ENCODE peak calls at places on chromosome 20, in seven cellular contexts. One of them, this sample, is unnamed.
A peak's percentile ranks its signal among the peaks of the same experiment; 100 is the strongest.

GRCh38 chr20:11103866-11104265 is 430.1 kb upstream of the JAG1 start:
- DNase-seq in uterus: no peak
- DNase-seq in Peyer's patch: no peak
- DNase-seq in heart left ventricle: no peak
- DNase-seq in H1: no peak
- DNase-seq in body of pancreas: no peak
- DNase-seq in A549: no peak
- DNase-seq in this sample: no peak

GRCh38 chr20:57211949-57212889 is 54.2 kb downstream of the BMP7 start:
- DNase-seq in uterus: peak; percentile 68
- DNase-seq in Peyer's patch: no peak
- DNase-seq in heart left ventricle: peak; percentile 59
- DNase-seq in H1: peak; percentile 75
- DNase-seq in body of pancreas: peak; percentile 78
- DNase-seq in A549: peak; percentile 89
- DNase-seq in this sample: peak; percentile 56

GRCh38 chr20:21505810-21506530 is 7.9 kb downstream of the NKX2-2 start:
- DNase-seq in uterus: no peak
- DNase-seq in Peyer's patch: no peak
- DNase-seq in heart left ventricle: no peak
- DNase-seq in H1: peak; percentile 90
- DNase-seq in body of pancreas: peak; percentile 34
- DNase-seq in A549: peak; percentile 80
- DNase-seq in this sample: peak; percentile 36

GRCh38 chr20:24819331-24819965 is 129.6 kb upstream of the CST7 start:
- DNase-seq in uterus: no peak
- DNase-seq in Peyer's patch: no peak
- DNase-seq in heart left ventricle: no peak
- DNase-seq in H1: no peak
- DNase-seq in body of pancreas: no peak
- DNase-seq in A549: no peak
- DNase-seq in this sample: no peak

GRCh38 chr20:25538838-25539665 is 46.3 kb downstream of the NINL start:
- DNase-seq in uterus: no peak
- DNase-seq in Peyer's patch: no peak
- DNase-seq in heart left ventricle: no peak
- DNase-seq in H1: no peak
- DNase-seq in body of pancreas: peak; percentile 24
- DNase-seq in A549: no peak
- DNase-seq in this sample: no peak

GRCh38 chr20:63740501-63741353 is 1.2 kb downstream of the SLC2A4RG start:
- DNase-seq in uterus: peak; percentile 98
- DNase-seq in Peyer's patch: peak; percentile 51
- DNase-seq in heart left ventricle: peak; percentile 93
- DNase-seq in H1: peak; percentile 86
- DNase-seq in body of pancreas: peak; percentile 94
- DNase-seq in A549: peak; percentile 94
- DNase-seq in this sample: peak; percentile 99

GRCh38 chr20:17845701-17846475 is 122.7 kb downstream of the SNX5 start:
- DNase-seq in uterus: no peak
- DNase-seq in Peyer's patch: no peak
- DNase-seq in heart left ventricle: no peak
- DNase-seq in H1: no peak
- DNase-seq in body of pancreas: no peak
- DNase-seq in A549: no peak
- DNase-seq in this sample: no peak

GRCh38 chr20:44460795-44461141 is 14.9 kb upstream of the TTPAL start:
- DNase-seq in uterus: no peak
- DNase-seq in Peyer's patch: no peak
- DNase-seq in heart left ventricle: no peak
- DNase-seq in H1: no peak
- DNase-seq in body of pancreas: peak; percentile 22
- DNase-seq in A549: peak; percentile 49
- DNase-seq in this sample: no peak

GRCh38 chr20:63183422-63184146 is 32.3 kb downstream of the YTHDF1 start:
- DNase-seq in uterus: no peak
- DNase-seq in Peyer's patch: peak; percentile 22
- DNase-seq in heart left ventricle: no peak
- DNase-seq in H1: peak; percentile 92
- DNase-seq in body of pancreas: peak; percentile 32
- DNase-seq in A549: peak; percentile 61
- DNase-seq in this sample: no peak

DNA sequence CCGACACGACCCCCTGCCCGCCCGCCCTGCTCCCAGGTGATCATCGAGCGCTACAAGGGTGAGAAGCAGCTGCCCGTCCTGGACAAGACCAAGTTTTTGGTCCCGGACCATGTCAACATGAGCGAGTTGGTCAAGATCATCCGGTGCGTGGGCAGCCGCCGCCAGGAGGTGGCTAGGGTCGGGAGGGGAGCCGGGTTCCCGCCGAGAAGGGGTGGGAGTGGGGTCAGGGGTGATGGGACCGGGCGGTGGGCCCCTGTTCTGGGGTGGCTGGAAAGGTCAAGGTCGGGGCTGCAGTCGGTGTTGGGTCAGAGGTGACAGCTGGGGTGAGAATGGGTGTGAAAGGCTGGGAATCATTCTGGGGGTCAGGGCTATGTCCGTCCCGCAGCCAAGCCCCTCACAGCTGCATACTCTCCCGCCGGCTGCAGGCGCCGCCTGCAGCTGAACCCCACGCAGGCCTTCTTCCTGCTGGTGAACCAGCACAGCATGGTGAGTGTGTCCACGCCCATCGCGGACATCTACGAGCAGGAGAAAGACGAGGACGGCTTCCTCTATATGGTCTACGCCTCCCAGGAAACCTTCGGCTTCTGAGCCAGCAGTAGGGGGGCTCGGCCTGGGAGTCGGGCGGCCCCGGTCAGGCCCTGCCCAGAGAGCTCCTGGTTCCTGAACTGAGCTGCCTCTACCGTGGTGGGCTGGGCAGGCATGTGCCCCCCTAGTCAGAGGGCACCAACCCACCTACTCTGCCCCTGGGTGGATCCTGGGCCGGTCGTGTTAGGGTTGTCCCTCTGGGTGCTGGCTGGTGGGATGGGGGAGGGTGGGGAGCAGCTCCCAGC is 1.0 kb downstream of the MAP1LC3A start:
- DNase-seq in uterus: peak; percentile 41
- DNase-seq in Peyer's patch: peak; percentile 32
- DNase-seq in heart left ventricle: peak; percentile 30
- DNase-seq in H1: no peak
- DNase-seq in body of pancreas: peak; percentile 25
- DNase-seq in A549: no peak
- DNase-seq in this sample: peak; percentile 64
- H3K4me3 ChIP-seq in uterus: peak overlapping the region; percentile 59
- H3K4me3 ChIP-seq in Peyer's patch: peak overlapping the region; percentile 67
- H3K4me3 ChIP-seq in heart left ventricle: peak overlapping the region; percentile 86
- H3K4me3 ChIP-seq in H1: no peak overlapping the region
- H3K4me3 ChIP-seq in body of pancreas: peak overlapping the region; percentile 53
- H3K4me3 ChIP-seq in A549: peak overlapping the region; percentile 67
- H3K4me3 ChIP-seq in this sample: peak overlapping the region; percentile 98

GRCh38 chr20:19233025-19233794 is 20.8 kb downstream of the SLC24A3 start:
- DNase-seq in uterus: peak; percentile 77
- DNase-seq in Peyer's patch: no peak
- DNase-seq in heart left ventricle: no peak
- DNase-seq in H1: no peak
- DNase-seq in body of pancreas: no peak
- DNase-seq in A549: no peak
- DNase-seq in this sample: peak; percentile 56
- TF ChIP-seq POLR2A in uterus: no peak
- TF ChIP-seq POLR2A in Peyer's patch: no peak
- TF ChIP-seq POLR2A in heart left ventricle: no peak
- TF ChIP-seq POLR2A in H1: no peak
- TF ChIP-seq POLR2A in body of pancreas: no peak
- TF ChIP-seq POLR2A in A549: no peak
- TF ChIP-seq POLR2A in this sample: peak; percentile 46

DNA sequence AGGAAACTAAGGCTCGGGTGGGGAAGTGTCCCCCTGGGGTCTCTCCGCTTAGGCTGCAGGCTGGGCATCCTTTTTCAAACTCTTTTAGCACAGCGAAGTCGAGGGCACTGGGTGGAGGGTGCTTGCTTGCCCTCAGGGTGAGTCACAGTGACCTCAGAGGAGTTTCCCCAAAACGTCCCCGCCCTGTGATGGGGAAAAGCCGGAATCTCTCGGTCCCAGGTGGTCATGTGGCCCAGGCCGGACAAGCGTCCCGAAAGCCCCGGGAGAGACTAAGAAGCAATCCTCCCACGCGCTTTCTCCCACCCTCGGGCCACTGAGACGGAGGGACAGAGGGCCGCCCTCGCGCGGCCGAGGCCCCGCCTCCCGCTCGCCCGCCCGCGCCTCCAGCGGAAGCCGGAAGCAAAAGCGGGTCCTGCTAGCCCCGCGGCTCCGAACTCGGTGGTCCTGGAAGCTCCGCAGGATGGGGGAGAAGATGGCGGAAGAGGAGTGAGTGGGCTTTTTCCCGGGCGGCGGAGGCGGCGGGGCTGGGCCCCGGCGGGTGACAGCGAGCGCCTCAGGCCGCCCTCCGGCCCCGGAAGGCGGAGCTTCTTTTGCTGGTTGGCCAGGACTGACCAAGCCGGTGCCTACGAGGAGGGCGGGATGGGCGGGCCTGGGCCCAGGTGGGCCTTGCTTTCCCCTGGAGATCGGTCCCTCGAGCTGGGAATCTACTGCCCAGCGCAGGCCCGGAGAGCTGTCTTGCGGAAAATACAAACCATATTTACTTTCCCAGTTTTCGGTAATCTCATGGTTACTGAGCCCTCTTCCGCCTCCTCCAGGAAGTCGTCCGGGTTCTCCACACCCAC is at the start of gene SLC9A8:
- DNase-seq in uterus: peak; percentile 88
- DNase-seq in Peyer's patch: peak; percentile 79
- DNase-seq in heart left ventricle: peak; percentile 90
- DNase-seq in H1: peak; percentile 87
- DNase-seq in body of pancreas: peak; percentile 91
- DNase-seq in A549: peak; percentile 83
- DNase-seq in this sample: peak; percentile 87
- TF ChIP-seq CTCF in uterus: peak; percentile 39
- TF ChIP-seq CTCF in Peyer's patch: peak; percentile 10
- TF ChIP-seq CTCF in heart left ventricle: peak; percentile 63
- TF ChIP-seq CTCF in H1: peak; percentile 36
- TF ChIP-seq CTCF in body of pancreas: peak; percentile 49
- TF ChIP-seq CTCF in A549: no peak
- TF ChIP-seq CTCF in this sample: no peak

DNA sequence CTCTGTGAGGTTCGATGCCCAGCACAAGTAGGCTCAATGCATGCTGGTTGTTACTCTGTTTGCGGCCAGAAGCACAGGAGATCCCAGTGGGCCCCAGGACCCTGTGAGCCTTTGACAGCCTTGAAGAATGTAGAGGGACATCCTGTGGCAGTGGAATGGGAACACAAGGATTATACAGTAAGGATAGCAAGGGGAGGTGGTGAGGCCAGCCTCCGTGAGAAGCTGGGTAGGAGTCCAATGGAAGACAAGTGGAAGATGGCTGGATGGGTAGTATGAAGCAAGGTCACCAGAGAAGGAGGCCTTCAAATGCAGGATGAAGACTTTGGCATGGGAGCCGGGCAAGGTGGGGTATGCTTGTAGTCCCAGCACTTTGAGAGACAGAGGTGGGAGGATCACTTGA is 622.9 kb upstream of the CDH4 start:
- DNase-seq in uterus: no peak
- DNase-seq in Peyer's patch: no peak
- DNase-seq in heart left ventricle: no peak
- DNase-seq in H1: no peak
- DNase-seq in body of pancreas: no peak
- DNase-seq in A549: no peak
- DNase-seq in this sample: no peak
- H3K4me3 ChIP-seq in uterus: no peak overlapping the region
- H3K4me3 ChIP-seq in Peyer's patch: no peak overlapping the region
- H3K4me3 ChIP-seq in heart left ventricle: no peak overlapping the region
- H3K4me3 ChIP-seq in H1: no peak overlapping the region
- H3K4me3 ChIP-seq in body of pancreas: no peak overlapping the region
- H3K4me3 ChIP-seq in A549: no peak overlapping the region
- H3K4me3 ChIP-seq in this sample: no peak overlapping the region

GRCh38 chr20:14698125-14698524 is 360.7 kb upstream of the FLRT3 start:
- DNase-seq in uterus: no peak
- DNase-seq in Peyer's patch: no peak
- DNase-seq in heart left ventricle: no peak
- DNase-seq in H1: no peak
- DNase-seq in body of pancreas: no peak
- DNase-seq in A549: no peak
- DNase-seq in this sample: no peak
- TF ChIP-seq POLR2A in uterus: no peak
- TF ChIP-seq POLR2A in Peyer's patch: no peak
- TF ChIP-seq POLR2A in heart left ventricle: no peak
- TF ChIP-seq POLR2A in H1: no peak
- TF ChIP-seq POLR2A in body of pancreas: no peak
- TF ChIP-seq POLR2A in A549: no peak
- TF ChIP-seq POLR2A in this sample: no peak

GRCh38 chr20:7272512-7272911 is 505.0 kb downstream of the BMP2 start:
- DNase-seq in uterus: no peak
- DNase-seq in Peyer's patch: no peak
- DNase-seq in heart left ventricle: no peak
- DNase-seq in H1: no peak
- DNase-seq in body of pancreas: no peak
- DNase-seq in A549: no peak
- DNase-seq in this sample: no peak
- TF ChIP-seq CTCF in uterus: no peak
- TF ChIP-seq CTCF in Peyer's patch: no peak
- TF ChIP-seq CTCF in heart left ventricle: peak; percentile 19
- TF ChIP-seq CTCF in H1: peak; percentile 59
- TF ChIP-seq CTCF in body of pancreas: no peak
- TF ChIP-seq CTCF in A549: no peak
- TF ChIP-seq CTCF in this sample: no peak

GRCh38 chr20:8476023-8476422 is 344.0 kb downstream of the PLCB1 start:
- DNase-seq in uterus: no peak
- DNase-seq in Peyer's patch: no peak
- DNase-seq in heart left ventricle: no peak
- DNase-seq in H1: no peak
- DNase-seq in body of pancreas: peak; percentile 16
- DNase-seq in A549: no peak
- DNase-seq in this sample: no peak

GRCh38 chr20:8473459-8473858 is 341.4 kb downstream of the PLCB1 start:
- DNase-seq in uterus: no peak
- DNase-seq in Peyer's patch: no peak
- DNase-seq in heart left ventricle: no peak
- DNase-seq in H1: no peak
- DNase-seq in body of pancreas: no peak
- DNase-seq in A549: no peak
- DNase-seq in this sample: no peak

DNA sequence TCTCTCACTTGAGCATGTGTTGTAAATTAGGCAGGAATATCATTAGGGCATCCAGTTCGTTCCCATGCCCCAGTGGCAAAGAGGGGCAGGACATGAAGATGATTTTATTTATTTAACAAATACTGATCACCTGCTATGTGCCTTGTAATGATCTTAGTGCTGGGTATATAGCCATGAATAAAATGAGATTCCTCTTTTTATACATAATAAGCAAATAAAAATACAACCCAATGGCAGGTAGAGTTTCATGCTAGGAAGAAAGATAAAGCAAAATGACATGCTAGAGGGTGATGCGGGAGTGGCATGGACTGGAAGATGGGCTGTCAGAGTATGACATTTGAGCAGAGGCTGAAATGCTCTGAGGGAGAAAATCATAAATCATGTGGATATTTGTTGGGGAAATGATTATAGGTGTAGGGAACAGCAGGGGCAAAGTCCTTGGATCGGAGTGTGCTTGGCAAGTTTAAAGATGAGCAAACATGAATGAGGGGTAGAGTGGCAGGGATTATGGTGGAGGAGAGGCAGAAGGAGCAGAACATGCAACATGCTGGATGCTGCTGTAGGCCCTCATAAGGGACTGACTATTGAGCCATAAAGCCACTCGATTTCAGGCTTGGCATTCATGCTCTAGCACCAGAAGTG is 342.1 kb downstream of the PLCB1 start:
- DNase-seq in uterus: no peak
- DNase-seq in Peyer's patch: no peak
- DNase-seq in heart left ventricle: no peak
- DNase-seq in H1: no peak
- DNase-seq in body of pancreas: no peak
- DNase-seq in A549: no peak
- DNase-seq in this sample: no peak
- H3K4me3 ChIP-seq in uterus: no peak overlapping the region
- H3K4me3 ChIP-seq in Peyer's patch: no peak overlapping the region
- H3K4me3 ChIP-seq in heart left ventricle: no peak overlapping the region
- H3K4me3 ChIP-seq in H1: no peak overlapping the region
- H3K4me3 ChIP-seq in body of pancreas: no peak overlapping the region
- H3K4me3 ChIP-seq in A549: no peak overlapping the region
- H3K4me3 ChIP-seq in this sample: no peak overlapping the region